ENCODE peak calls at places on chromosomes 3 and 15, in four cellular contexts. S is pancreas, W is HCT116, B is esophagus squamous epithelium. N is an unnamed sample. For H3K4me1, the result is how much of the 10 kb centered on the place peaks cover.

GRCh38 chr15:93033434-93034045 is 55.5 kb downstream of the RGMA start:
- DNase-seq in W (no peak), B (no peak), S (no peak), N (no peak)

GRCh38 chr15:92439311-92439710 is 45.6 kb downstream of the ST8SIA2 start:
- DNase-seq in S (no peak), W (no peak), B (no peak), N (no peak)

GRCh38 chr3:132326251-132326650 is 9.0 kb downstream of the ACP3 start:
- DNase-seq in B (no peak), W (no peak), S (no peak), N (no peak)

GRCh38 chr3:172249039-172249438 is 199.2 kb downstream of the GHSR start:
- DNase-seq in W (no peak), S (no peak), B (no peak), N (peak)

GRCh38 chr3:98968824-98969223 is 67.3 kb upstream of the DCBLD2 start:
- DNase-seq in W (no peak), B (no peak), S (no peak), N (no peak)

GRCh38 chr3:139355937-139356336 is 12.1 kb downstream of the MRPS22 start:
- DNase-seq in S (no peak), B (no peak), W (no peak), N (no peak)

GRCh38 chr3:177452487-177452886 is 255.2 kb upstream of the TBL1XR1 start:
- DNase-seq in S (no peak), B (no peak), W (no peak), N (no peak)

GRCh38 chr15:55277116-55277564 is 12.5 kb downstream of the RAB27A start:
- DNase-seq in W (no peak), B (no peak), S (no peak), N (no peak)

GRCh38 chr3:194081826-194082225 is 54.1 kb upstream of the HES1 start:
- DNase-seq in S (peak), W (no peak), B (no peak), N (no peak)

GRCh38 chr3:105255351-105255750 is 111.4 kb upstream of the ALCAM start:
- DNase-seq in W (no peak), S (no peak), B (no peak), N (no peak)

GRCh38 chr3:27729748-27730611 is 7.9 kb upstream of the EOMES start:
- DNase-seq in B (no peak), S (no peak), W (no peak), N (peak)

GRCh38 chr15:60000113-60000823 is 3.8 kb upstream of the FOXB1 start:
- DNase-seq in W (no peak), B (no peak), S (no peak), N (no peak)

GRCh38 chr3:64224826-64225606 is at the start of gene PRICKLE2:
- DNase-seq in W (no peak), B (no peak), S (peak), N (peak)

GRCh38 chr3:139421459-139421858 is 32.0 kb upstream of the COPB2 start:
- DNase-seq in B (no peak), S (no peak), W (no peak), N (no peak)

GRCh38 chr15:88653200-88654064 is 14.6 kb downstream of the ISG20 start:
- DNase-seq in W (no peak), B (no peak), S (no peak), N (no peak)

GRCh38 chr3:86921981-86922680 is 68.8 kb downstream of the VGLL3 start:
- DNase-seq in B (no peak), S (no peak), W (no peak), N (peak)

GRCh38 chr3:171862993-171863521 is 19.9 kb downstream of the TMEM212 start:
- DNase-seq in W (no peak), B (no peak), S (no peak), N (peak)

GRCh38 chr3:159322322-159322939 is 520.6 kb downstream of the MFSD1 start:
- DNase-seq in W (peak), B (no peak), S (no peak), N (peak)

GRCh38 chr15:45030743-45031142 is 7.7 kb downstream of the SORD start:
- DNase-seq in B (no peak), W (no peak), S (no peak), N (no peak)

GRCh38 chr15:43776718-43777292 is at the start of gene ELL3:
- DNase-seq in W (peak), B (no peak), S (peak), N (peak)

GRCh38 chr3:110376119-110376518 is 695.5 kb upstream of the NECTIN3 start:
- DNase-seq in B (no peak), S (no peak), W (no peak), N (no peak)

GRCh38 chr15:52745326-52746161 is 44.6 kb downstream of the ONECUT1 start:
- DNase-seq in B (no peak), W (no peak), S (no peak), N (no peak)

GRCh38 chr3:26118165-26118564 is 328.3 kb downstream of the OXSM start:
- DNase-seq in S (no peak), W (no peak), B (no peak), N (no peak)

GRCh38 chr15:78203346-78204225 is 30.8 kb downstream of the ACSBG1 start:
- DNase-seq in S (no peak), B (no peak), W (no peak), N (no peak)

DNA sequence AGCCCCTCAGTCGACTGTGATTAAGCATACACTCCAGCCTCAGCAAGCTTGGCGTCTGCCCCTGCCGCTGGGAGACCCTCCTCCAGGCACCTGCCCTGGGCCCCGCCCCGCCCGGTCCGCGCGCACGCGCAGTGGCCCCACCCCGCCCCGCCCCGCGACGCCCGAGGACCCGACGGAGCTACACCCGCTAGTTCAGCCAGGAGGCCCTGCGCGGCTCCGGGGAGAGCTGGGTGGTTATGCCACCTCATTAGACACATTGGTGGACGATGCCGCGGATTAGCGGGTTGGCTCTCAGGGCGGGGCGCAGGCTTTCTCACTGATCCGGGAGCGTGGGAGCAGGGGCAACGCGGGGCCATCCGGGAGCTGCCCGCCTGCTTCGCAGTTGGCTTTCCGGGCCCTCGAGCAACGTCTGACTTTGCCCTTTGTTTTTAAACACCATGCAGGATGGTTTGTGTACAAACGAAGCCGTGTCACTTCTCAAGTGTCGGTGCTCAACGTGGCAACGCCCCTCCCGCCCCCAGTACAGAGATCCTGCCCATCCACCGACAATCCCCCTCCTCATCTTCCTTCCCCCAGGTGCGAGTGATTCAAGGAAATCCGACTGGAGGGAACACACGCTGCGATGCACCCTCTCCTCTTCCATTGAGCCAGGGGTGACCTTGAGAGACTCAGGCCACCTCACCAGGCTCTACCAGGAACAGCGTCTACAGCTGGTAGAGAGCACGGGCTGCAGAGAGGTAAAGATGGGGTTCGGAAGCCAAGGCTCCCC is 109.3 kb downstream of the SHQ1 start:
- DNase-seq in W (no peak), S (peak), B (no peak), N (peak)
- TF ChIP-seq CTCF in W (no peak), S (no peak), B (no peak), N (no peak)

DNA sequence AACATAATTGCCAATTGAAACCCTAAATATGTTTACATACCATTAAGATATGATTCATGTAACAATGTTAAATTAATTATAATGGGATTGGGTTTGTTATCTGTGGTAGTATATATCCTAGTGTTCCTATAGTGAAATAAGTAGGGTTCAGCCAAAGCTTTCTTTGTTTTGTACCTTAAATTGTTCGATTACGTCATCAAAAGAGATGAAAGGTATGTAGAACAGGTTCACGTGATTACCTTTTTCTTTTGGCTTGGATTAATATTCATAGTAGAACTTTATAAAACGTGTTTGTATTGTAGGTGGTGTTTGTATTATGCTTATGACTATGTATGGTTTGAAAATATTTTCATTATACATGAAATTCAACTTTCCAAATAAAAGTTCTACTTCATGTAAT is 212.4 kb downstream of the CHL1 start:
- DNase-seq in W (no peak), B (no peak), S (no peak), N (no peak)
- H3K4me3 ChIP-seq in W (no peak), B (no peak), S (no peak), N (no peak)

GRCh38 chr3:48422691-48423090 is 7.2 kb downstream of the PLXNB1 start:
- DNase-seq in S (no peak), W (no peak), B (no peak), N (no peak)
- H3K4me1 ChIP-seq in S (under half), W (under half), B (half or more), N (under half)

DNA sequence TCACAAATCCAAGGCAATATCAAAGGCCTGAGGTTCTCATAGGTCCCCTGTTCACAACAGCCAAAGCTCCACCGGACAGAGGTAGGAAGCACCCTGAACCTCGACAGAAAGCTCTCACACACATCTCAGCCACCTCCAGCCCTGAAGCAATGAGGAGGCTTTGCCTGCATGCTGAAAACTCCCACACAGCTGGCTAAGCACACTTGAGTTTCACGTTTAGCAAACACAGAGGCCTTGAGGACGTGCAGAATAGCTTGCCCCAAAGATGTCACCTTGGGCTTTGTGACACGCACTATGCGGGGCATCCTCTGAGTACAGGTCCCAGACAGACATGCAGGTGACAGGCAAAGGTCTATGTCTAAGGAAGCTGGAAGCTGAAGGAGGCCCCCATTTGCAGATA is 133.2 kb upstream of the IGF1R start:
- DNase-seq in W (no peak), S (no peak), B (no peak), N (no peak)
- TF ChIP-seq CTCF in W (no peak), S (no peak), B (no peak), N (no peak)

GRCh38 chr15:83057660-83058376 is 9.2 kb downstream of the BTBD1 start:
- DNase-seq in B (no peak), S (no peak), W (no peak), N (peak)

GRCh38 chr15:83057002-83057401 is 10.1 kb downstream of the BTBD1 start:
- DNase-seq in B (no peak), S (no peak), W (no peak), N (no peak)

GRCh38 chr15:83053151-83053550 is 13.9 kb downstream of the BTBD1 start:
- DNase-seq in S (no peak), W (no peak), B (no peak), N (no peak)
- H3K4me3 ChIP-seq in S (no peak), W (no peak), B (no peak), N (no peak)

GRCh38 chr3:20055020-20055775 is 15.0 kb downstream of the KAT2B start:
- DNase-seq in S (no peak), B (no peak), W (no peak), N (no peak)
- H3K4me1 ChIP-seq in S (under half), B (under half), W (under half), N (under half)

DNA sequence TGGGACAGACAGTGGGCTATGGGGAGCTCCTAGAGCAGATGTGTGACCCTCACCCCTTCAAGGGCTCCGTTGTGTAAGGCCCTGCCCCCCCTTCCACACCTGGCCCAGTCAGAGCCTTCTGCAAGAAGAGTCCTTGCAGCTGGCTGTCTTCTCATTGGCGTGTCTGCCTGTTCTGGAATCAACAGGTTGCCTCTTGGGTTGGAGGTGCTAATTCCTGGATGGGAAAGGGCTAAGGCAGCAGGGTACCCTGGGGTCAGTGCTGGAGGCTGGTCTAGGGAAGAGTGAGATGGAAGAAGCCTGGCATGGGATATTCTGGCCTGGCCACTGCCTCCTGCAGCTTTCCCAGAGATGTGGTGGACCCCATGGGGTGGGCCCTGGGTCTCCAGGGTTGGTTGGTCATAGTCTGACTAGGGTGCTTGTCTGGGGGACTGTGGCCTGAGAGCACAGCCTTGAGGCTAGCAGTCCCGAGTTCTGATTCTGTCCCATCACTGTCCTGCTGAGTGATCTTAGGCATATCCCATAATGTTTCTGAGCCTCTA is 5.1 kb downstream of the TEX264 start:
- DNase-seq in S (no peak), B (no peak), W (no peak), N (no peak)
- TF ChIP-seq CTCF in S (no peak), B (no peak), W (no peak), N (no peak)

GRCh38 chr3:109071349-109072142 is 46.4 kb downstream of the MORC1 start:
- DNase-seq in B (no peak), W (peak), S (peak), N (no peak)

GRCh38 chr3:109073116-109073515 is 44.8 kb downstream of the MORC1 start:
- DNase-seq in B (no peak), S (no peak), W (no peak), N (no peak)

GRCh38 chr3:109072208-109072607 is 45.7 kb downstream of the MORC1 start:
- DNase-seq in B (no peak), S (no peak), W (no peak), N (no peak)

DNA sequence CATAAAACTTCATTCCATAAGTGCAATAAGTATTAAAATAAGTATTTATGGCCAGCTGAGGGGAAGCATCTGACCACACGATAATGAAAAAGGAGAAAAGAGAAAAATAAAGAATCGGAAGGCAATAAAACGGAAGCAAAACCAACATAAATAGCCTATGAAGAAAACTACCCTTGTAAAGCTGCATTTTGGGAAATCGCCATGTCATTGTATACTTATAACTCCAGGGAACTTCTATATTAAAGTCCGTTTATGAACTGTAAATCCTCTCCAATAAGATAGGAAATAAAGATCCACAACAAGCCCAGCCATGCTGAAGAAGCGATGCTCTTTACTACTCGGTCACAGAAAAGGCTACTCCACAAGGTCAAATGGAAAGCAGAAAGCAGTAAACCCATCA is 47.7 kb downstream of the MORC1 start:
- DNase-seq in W (no peak), B (no peak), S (no peak), N (no peak)
- H3K4me3 ChIP-seq in W (no peak), B (no peak), S (no peak), N (no peak)

DNA sequence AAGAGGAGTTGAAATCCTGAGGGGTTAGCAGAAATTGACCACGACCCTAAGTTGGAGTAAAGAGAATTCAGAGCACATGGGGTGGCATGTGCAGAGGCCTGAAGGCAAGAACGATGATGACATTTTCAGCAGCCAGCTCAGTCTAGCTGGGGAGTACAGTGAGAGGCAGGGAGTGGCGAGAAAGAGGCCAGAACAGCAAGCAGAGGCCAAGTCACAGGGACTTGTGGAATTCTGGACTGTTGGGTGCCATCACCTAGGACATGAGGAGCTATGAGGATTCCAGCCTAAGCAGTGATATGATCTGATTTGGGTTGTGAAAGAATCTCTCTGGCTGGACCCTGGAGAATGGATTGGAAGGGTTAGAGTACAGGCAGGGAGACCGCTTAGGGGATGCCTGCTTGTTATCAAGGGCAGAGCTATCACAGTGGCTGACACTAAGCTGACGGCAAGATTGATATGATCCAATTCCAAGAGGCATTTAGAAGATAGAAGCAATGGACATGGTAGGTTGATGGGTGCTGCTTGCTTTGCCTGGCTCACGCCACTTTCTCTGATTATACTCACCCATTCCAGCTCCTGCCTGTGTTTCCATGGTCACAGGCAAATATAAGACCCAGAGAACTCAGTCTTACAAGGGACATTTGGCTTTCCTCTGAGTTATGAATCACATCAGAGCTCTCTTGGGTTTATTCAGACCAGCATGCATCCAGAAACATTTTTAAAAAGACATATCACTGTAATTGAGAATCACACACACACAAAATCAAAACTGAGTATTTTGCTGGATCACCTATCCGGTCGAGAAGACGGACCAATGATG is 66.4 kb downstream of the LRTM1 start:
- DNase-seq in W (no peak), B (no peak), S (no peak), N (no peak)
- H3K4me1 ChIP-seq in W (under half), B (under half), S (under half), N (under half)